ENCODE peak calls at places on chromosomes 12 and 14, in six cellular contexts. T is GM12864, V is transverse colon, N is foreskin fibroblast, Z is GM12878, U is NB4. Q is an unnamed sample.

GRCh38 chr14:59358105-59358504 is 107.1 kb downstream of the GPR135 start:
- DNase-seq in N (peak; percentile 90), U (peak; percentile 75), V (no peak), Z (no peak), T (no peak), Q (no peak)

GRCh38 chr12:100899301-100899700 is 104.7 kb downstream of the ANO4 start:
- DNase-seq in Z (no peak), N (no peak), U (no peak), V (no peak), T (no peak), Q (no peak)

GRCh38 chr12:20376984-20377383 is 8.6 kb downstream of the PDE3A start:
- DNase-seq in T (no peak), N (no peak), V (no peak), U (peak; percentile 73), Z (no peak), Q (no peak)

GRCh38 chr12:65084579-65084978 is 36.5 kb downstream of the WIF1 start:
- DNase-seq in V (no peak), T (no peak), Z (no peak), U (no peak), N (no peak), Q (no peak)

GRCh38 chr12:85155791-85156190 is 119.6 kb downstream of the LRRIQ1 start:
- DNase-seq in T (no peak), N (no peak), U (peak; percentile 31), Z (no peak), V (no peak), Q (no peak)

GRCh38 chr14:102316048-102316745 is 3.3 kb upstream of the ZNF839 start:
- DNase-seq in Z (no peak), T (no peak), V (peak; percentile 39), U (no peak), N (peak; percentile 33), Q (no peak)

GRCh38 chr12:53295891-53296219 is 513 bp downstream of the PFDN5 start:
- DNase-seq in U (no peak), Z (no peak), T (no peak), V (no peak), N (no peak), Q (no peak)

GRCh38 chr14:65428691-65429090 is 16.2 kb downstream of the FUT8 start:
- DNase-seq in V (no peak), N (no peak), U (no peak), Z (no peak), T (no peak), Q (no peak)

GRCh38 chr14:92520701-92521415 is 7.3 kb downstream of the RIN3 start:
- DNase-seq in V (no peak), T (no peak), U (no peak), Z (no peak), N (no peak), Q (no peak)

GRCh38 chr12:79591988-79592387 is 98.8 kb downstream of the PAWR start:
- DNase-seq in U (no peak), Z (no peak), V (no peak), N (no peak), T (no peak), Q (no peak)

GRCh38 chr12:109625749-109626377 is 52.3 kb downstream of the MVK start:
- DNase-seq in U (no peak), V (no peak), N (no peak), T (no peak), Z (no peak), Q (no peak)

GRCh38 chr12:95231190-95231589 is 13.6 kb downstream of the VEZT start:
- DNase-seq in V (no peak), Z (no peak), U (no peak), N (no peak), T (no peak), Q (no peak)

GRCh38 chr12:18079541-18080230 is 10.3 kb downstream of the RERGL start:
- DNase-seq in Z (no peak), N (no peak), T (no peak), V (no peak), U (no peak), Q (no peak)

GRCh38 chr14:66038214-66038977 is 447.8 kb upstream of the CCDC196 start:
- DNase-seq in Z (no peak), N (peak; percentile 2), V (peak; percentile 11), T (no peak), U (peak; percentile 69), Q (no peak)

GRCh38 chr14:91250912-91251311 is 6.4 kb upstream of the GPR68 start:
- DNase-seq in V (no peak), U (no peak), N (no peak), Z (no peak), T (no peak), Q (no peak)

GRCh38 chr12:47828967-47829482 is 9.3 kb upstream of the HDAC7 start:
- DNase-seq in Z (no peak), N (peak; percentile 85), U (peak; percentile 50), V (peak; percentile 82), T (no peak), Q (no peak)

GRCh38 chr14:93281937-93282336 is 50.9 kb downstream of the BTBD7 start:
- DNase-seq in V (no peak), T (no peak), Z (no peak), U (no peak), N (no peak), Q (no peak)

GRCh38 chr14:81436296-81437138 is 36.4 kb upstream of the STON2 start:
- DNase-seq in U (no peak), Z (no peak), N (peak; percentile 48), V (peak; percentile 79), T (no peak), Q (peak; percentile 92)

GRCh38 chr14:89543420-89543790 is 126.4 kb upstream of the FOXN3 start:
- DNase-seq in V (no peak), T (no peak), U (no peak), N (no peak), Z (no peak), Q (peak; percentile 46)

GRCh38 chr14:53153702-53154112 is 584 bp upstream of the DDHD1 start:
- DNase-seq in Z (no peak), V (no peak), T (no peak), N (no peak), U (peak; percentile 26), Q (no peak)

GRCh38 chr12:61290473-61290872 is 969.7 kb upstream of the USP15 start:
- DNase-seq in T (no peak), Z (no peak), U (no peak), N (no peak), V (no peak), Q (no peak)

GRCh38 chr12:102480401-102480800 is at the start of gene IGF1:
- DNase-seq in Z (no peak), U (no peak), V (no peak), N (peak; percentile 22), T (no peak), Q (no peak)

GRCh38 chr14:90760591-90761316 is 55.5 kb downstream of the TTC7B start:
- DNase-seq in V (no peak), T (no peak), U (peak; percentile 34), N (peak; percentile 22), Z (no peak), Q (no peak)

GRCh38 chr12:91502208-91502607 is 319.6 kb upstream of the DCN start:
- DNase-seq in Z (no peak), V (no peak), T (no peak), N (no peak), U (no peak), Q (no peak)

GRCh38 chr12:114982760-114983159 is 298.8 kb upstream of the TBX3 start:
- DNase-seq in Z (no peak), T (no peak), N (no peak), V (no peak), U (peak; percentile 7), Q (no peak)

GRCh38 chr12:5523396-5524115 is 91.6 kb downstream of the NTF3 start:
- DNase-seq in T (no peak), N (no peak), Z (no peak), V (no peak), U (no peak), Q (no peak)

GRCh38 chr14:52862652-52863338 is 71.4 kb upstream of the GNPNAT1 start:
- DNase-seq in Z (no peak), N (peak; percentile 63), U (no peak), V (no peak), T (no peak), Q (no peak)

GRCh38 chr12:50285253-50285652 is 1.9 kb upstream of the LIMA1 start:
- DNase-seq in N (no peak), U (no peak), Z (no peak), V (no peak), T (no peak), Q (no peak)

GRCh38 chr12:50282581-50283229 is 615 bp downstream of the LIMA1 start:
- DNase-seq in N (peak; percentile 48), T (no peak), Z (no peak), U (peak; percentile 30), V (peak; percentile 17), Q (no peak)

GRCh38 chr12:50287271-50287670 is 4.0 kb upstream of the LIMA1 start:
- DNase-seq in T (no peak), Z (no peak), N (no peak), V (no peak), U (no peak), Q (no peak)

GRCh38 chr12:50283924-50284236 is 560 bp upstream of the LIMA1 start:
- DNase-seq in T (no peak), V (no peak), U (no peak), N (no peak), Z (peak; percentile 4), Q (no peak)

GRCh38 chr12:50283230-50283923 is at the start of gene LIMA1:
- DNase-seq in N (peak; percentile 84), V (peak; percentile 96), T (peak; percentile 55), Z (peak; percentile 37), U (peak; percentile 91), Q (peak; percentile 92)
- TF ChIP-seq CTCF in N (peak; percentile 39), V (no peak), T (peak; percentile 42), Z (peak; percentile 19), U (no peak), Q (no peak)

GRCh38 chr12:51521554-51522276 is 69.3 kb upstream of the SCN8A start:
- DNase-seq in T (no peak), N (no peak), U (peak; percentile 22), Z (no peak), V (no peak), Q (no peak)

GRCh38 chr12:51519755-51520154 is 71.3 kb upstream of the SCN8A start:
- DNase-seq in U (no peak), V (no peak), T (no peak), N (no peak), Z (no peak), Q (no peak)

GRCh38 chr12:51517316-51517715 is 73.7 kb upstream of the SCN8A start:
- DNase-seq in T (no peak), Z (no peak), N (no peak), V (no peak), U (no peak), Q (no peak)

GRCh38 chr12:51520576-51521325 is 70.3 kb upstream of the SCN8A start:
- DNase-seq in U (no peak), Z (no peak), T (no peak), N (no peak), V (no peak), Q (peak; percentile 32)

GRCh38 chr12:51517800-51518199 is 73.2 kb upstream of the SCN8A start:
- DNase-seq in Z (no peak), V (no peak), N (no peak), U (no peak), T (no peak), Q (no peak)
- TF ChIP-seq CTCF in Z (no peak), V (no peak), N (no peak), U (no peak), T (no peak), Q (no peak)

GRCh38 chr14:45990252-45990651 is 661.3 kb downstream of the RPL10L start:
- DNase-seq in T (no peak), U (peak; percentile 19), Z (no peak), V (no peak), N (no peak), Q (no peak)
- TF ChIP-seq CTCF in T (peak; percentile 25), U (peak; percentile 18), Z (no peak), V (no peak), N (no peak), Q (peak; percentile 77)

GRCh38 chr12:52156757-52157565 is 34.9 kb downstream of the KRT80 start:
- DNase-seq in T (no peak), N (no peak), V (peak; percentile 83), U (peak; percentile 76), Z (no peak), Q (peak; percentile 90)
- TF ChIP-seq CTCF in T (peak; percentile 94), N (peak; percentile 93), V (peak; percentile 91), U (peak; percentile 96), Z (peak; percentile 97), Q (peak; percentile 95)

Q was measured in glutamatergic neuron.